ENCODE peak calls at places on chromosomes 6 and 20, in four cellular contexts. B is H9; H is naive thymus-derived CD4-positive, alpha-beta T cell; V is PC-3. U is an unnamed sample. For H3K4me1, the result is how much of the 10 kb centered on the place peaks cover.

GRCh38 chr20:10922941-10923340 is 249.1 kb upstream of the JAG1 start:
- DNase-seq in B (no peak), H (no peak), V (peak), U (no peak)

GRCh38 chr6:77425676-77426075 is 37.6 kb downstream of the HTR1B start:
- DNase-seq in B (no peak), H (no peak), V (no peak), U (no peak)

GRCh38 chr20:44593721-44594120 is 11.3 kb downstream of the PKIG start:
- DNase-seq in B (no peak), H (no peak), V (peak), U (no peak)

GRCh38 chr20:58550661-58551060 is 35.5 kb upstream of the APCDD1L start:
- DNase-seq in B (peak), H (no peak), V (no peak), U (peak)

GRCh38 chr6:163449076-163449475 is 34.6 kb downstream of the QKI start:
- DNase-seq in B (no peak), H (no peak), V (no peak), U (no peak)

GRCh38 chr6:133553652-133554051 is 312.5 kb downstream of the EYA4 start:
- DNase-seq in B (no peak), H (peak), V (peak), U (peak)

GRCh38 chr6:116969211-116969863 is 92.3 kb downstream of the RFX6 start:
- DNase-seq in B (no peak), H (no peak), V (peak), U (peak)

GRCh38 chr20:21324126-21324525 is 21.0 kb downstream of the XRN2 start:
- DNase-seq in B (no peak), H (no peak), V (no peak), U (no peak)

GRCh38 chr6:94584211-94584610 is 993.1 kb upstream of the MANEA start:
- DNase-seq in B (no peak), H (no peak), V (no peak), U (no peak)

GRCh38 chr6:167713088-167713475 is 113.6 kb upstream of the AFDN start:
- DNase-seq in B (no peak), H (no peak), V (no peak), U (no peak)

GRCh38 chr6:88599561-88599960 is 363.9 kb downstream of the RNGTT start:
- DNase-seq in B (peak), H (no peak), V (no peak), U (no peak)

GRCh38 chr20:11350126-11351005 is 567.3 kb upstream of the BTBD3 start:
- DNase-seq in B (no peak), H (no peak), V (no peak), U (no peak)

GRCh38 chr6:139943391-139943790 is 568.9 kb upstream of the CITED2 start:
- DNase-seq in B (no peak), H (no peak), V (peak), U (peak)

GRCh38 chr6:37483917-37484785 is 15.5 kb downstream of the CCDC167 start:
- DNase-seq in B (peak), H (peak), V (peak), U (peak)

GRCh38 chr20:20214757-20215275 is 153.1 kb upstream of the INSM1 start:
- DNase-seq in B (no peak), H (no peak), V (no peak), U (no peak)

GRCh38 chr6:122116912-122117663 is 282.4 kb upstream of the HSF2 start:
- DNase-seq in B (no peak), H (no peak), V (no peak), U (no peak)

GRCh38 chr6:47967843-47968242 is 143.2 kb downstream of the PTCHD4 start:
- DNase-seq in B (no peak), H (no peak), V (peak), U (no peak)

GRCh38 chr6:158972241-158973233 is 27.5 kb downstream of the RSPH3 start:
- DNase-seq in B (no peak), H (peak), V (peak), U (peak)

GRCh38 chr6:122020588-122021271 is 378.7 kb upstream of the HSF2 start:
- DNase-seq in B (no peak), H (no peak), V (no peak), U (no peak)

GRCh38 chr20:17530716-17531536 is at the start of gene BFSP1:
- DNase-seq in B (peak), H (peak), V (peak), U (peak)

GRCh38 chr6:111612379-111612778 is 6.7 kb upstream of the TRAF3IP2 start:
- DNase-seq in B (no peak), H (no peak), V (no peak), U (no peak)

GRCh38 chr6:45460166-45460565 is 82.4 kb upstream of the SUPT3H start:
- DNase-seq in B (no peak), H (no peak), V (no peak), U (no peak)

GRCh38 chr20:62030834-62031434 is 34.7 kb downstream of the TAF4 start:
- DNase-seq in B (no peak), H (peak), V (peak), U (peak)

GRCh38 chr20:56391037-56391436 is 978 bp downstream of the AURKA start:
- DNase-seq in B (no peak), H (no peak), V (no peak), U (no peak)

GRCh38 chr6:111824608-111825337 is 48.5 kb downstream of the FYN start:
- DNase-seq in B (no peak), H (no peak), V (no peak), U (no peak)

GRCh38 chr6:71333700-71334099 is 45.1 kb downstream of the OGFRL1 start:
- DNase-seq in B (no peak), H (no peak), V (peak), U (peak)

GRCh38 chr6:42390228-42390934 is 61.3 kb downstream of the TRERF1 start:
- DNase-seq in B (no peak), H (peak), V (no peak), U (no peak)

GRCh38 chr6:42394151-42394550 is 57.6 kb downstream of the TRERF1 start:
- DNase-seq in B (no peak), H (no peak), V (no peak), U (no peak)

GRCh38 chr6:42393339-42393738 is 58.4 kb downstream of the TRERF1 start:
- DNase-seq in B (no peak), H (no peak), V (no peak), U (no peak)

GRCh38 chr6:42392871-42393270 is 58.9 kb downstream of the TRERF1 start:
- DNase-seq in B (no peak), H (no peak), V (no peak), U (no peak)

DNA sequence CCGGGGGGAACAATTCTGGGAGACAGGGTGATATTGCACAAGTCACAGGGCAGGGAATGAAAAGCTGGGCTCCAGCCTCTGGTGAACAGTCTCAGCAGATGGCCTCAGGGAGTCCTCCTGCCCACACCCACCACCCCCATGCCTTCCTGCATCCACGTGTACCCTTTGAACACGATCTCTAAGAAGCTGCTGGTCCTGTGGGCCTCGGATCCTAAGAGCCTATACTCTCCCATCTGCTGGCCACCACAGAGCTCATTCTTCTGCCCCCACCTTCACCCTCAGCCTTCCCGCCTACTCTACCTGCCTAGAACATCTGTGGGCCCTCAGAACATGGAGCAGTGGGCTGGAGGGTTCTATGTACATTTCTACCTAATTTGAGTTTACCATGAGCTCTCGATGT is 60.3 kb downstream of the TRERF1 start:
- DNase-seq in B (no peak), H (no peak), V (no peak), U (no peak)
- H3K4me1 ChIP-seq in B (under half), H (half or more), V (under half), U (under half)

DNA sequence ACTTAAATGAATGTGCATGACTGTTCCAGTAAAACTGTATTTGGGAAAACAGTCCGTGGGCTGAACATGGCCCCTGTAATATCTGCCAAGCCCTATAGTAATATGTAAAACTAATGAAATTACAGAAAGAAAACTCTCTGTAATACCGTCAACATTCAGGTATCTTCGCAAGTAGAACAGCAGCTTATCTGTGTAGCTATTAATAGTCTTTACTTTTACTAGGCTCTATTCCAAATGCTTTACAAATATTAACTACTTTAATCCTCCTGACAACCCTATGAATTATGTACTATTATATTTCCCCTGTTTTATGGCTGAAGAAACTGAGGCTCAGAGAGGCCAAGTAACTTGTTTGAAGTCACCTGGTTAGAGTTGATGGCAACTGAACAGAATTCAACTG is 57.1 kb downstream of the DAAM2 start:
- DNase-seq in B (no peak), H (no peak), V (no peak), U (no peak)
- H3K4me1 ChIP-seq in B (under half), H (under half), V (under half), U (under half)

DNA sequence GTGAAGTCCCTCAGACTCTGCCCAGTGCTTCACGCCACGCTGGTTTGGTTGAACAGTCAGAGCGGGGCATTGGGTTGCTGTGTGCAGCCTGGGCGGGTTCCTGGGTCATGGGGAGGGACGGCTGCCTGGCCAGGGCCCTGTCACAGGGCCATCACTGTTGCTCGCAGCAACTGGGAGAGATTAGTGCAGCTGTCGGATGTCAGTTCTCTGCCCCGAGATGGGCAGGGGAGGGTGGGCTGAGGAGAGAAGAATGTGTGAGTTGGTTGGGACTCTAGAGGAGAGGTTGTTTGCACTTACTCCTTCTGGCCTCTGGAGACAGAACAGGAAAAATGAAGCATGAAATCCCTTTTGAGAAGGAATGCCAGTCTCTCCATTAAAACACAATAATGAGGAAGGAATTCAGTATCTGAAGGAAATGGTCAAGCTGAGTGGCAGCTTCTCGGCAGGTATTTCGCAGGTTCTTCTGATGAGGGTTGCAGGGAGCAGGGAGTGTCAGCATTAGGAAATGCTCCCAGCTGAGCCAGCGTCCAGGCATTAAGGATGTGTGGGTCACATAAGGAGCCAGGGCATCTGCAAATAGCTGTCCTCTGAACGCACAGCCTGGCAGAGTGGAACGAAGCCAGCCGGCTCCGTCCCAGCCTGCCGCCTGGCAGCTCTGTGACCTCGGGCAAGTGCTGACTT is 95.9 kb downstream of the SSR1 start:
- DNase-seq in B (no peak), H (no peak), V (no peak), U (no peak)
- H3K4me1 ChIP-seq in B (under half), H (under half), V (under half), U (under half)

GRCh38 chr20:41148956-41149355 is 11.6 kb downstream of the PLCG1 start:
- DNase-seq in B (no peak), H (no peak), V (no peak), U (peak)

GRCh38 chr20:41152108-41152757 is 14.9 kb downstream of the PLCG1 start:
- DNase-seq in B (no peak), H (no peak), V (no peak), U (peak)

GRCh38 chr20:41151134-41151869 is 14.0 kb downstream of the PLCG1 start:
- DNase-seq in B (no peak), H (no peak), V (no peak), U (no peak)

GRCh38 chr20:41149679-41150131 is 12.4 kb downstream of the PLCG1 start:
- DNase-seq in B (no peak), H (no peak), V (peak), U (peak)

GRCh38 chr20:41150664-41151063 is 13.3 kb downstream of the PLCG1 start:
- DNase-seq in B (no peak), H (no peak), V (no peak), U (peak)
- H3K4me1 ChIP-seq in B (under half), H (half or more), V (under half), U (under half)

DNA sequence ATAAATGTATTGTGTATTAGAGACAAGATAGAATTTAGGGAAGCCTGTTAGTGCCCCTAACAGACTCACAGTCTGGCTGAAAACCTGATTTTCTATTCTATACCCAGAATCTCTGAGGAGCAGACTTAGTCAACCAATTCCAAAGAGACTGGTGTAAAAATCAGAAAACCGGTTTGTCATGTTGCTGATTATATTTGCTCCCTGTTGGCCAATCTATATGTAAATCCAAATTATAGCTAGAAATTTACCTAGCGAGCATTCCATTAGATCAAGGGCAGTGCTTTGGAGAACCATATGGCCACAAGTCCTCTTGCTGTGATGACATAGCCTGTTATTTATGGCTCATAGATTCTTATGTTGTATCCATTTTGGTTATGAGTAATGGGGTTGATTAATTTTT is 4.8 kb downstream of the NFYA start:
- DNase-seq in B (no peak), H (no peak), V (no peak), U (no peak)
- H3K4me1 ChIP-seq in B (under half), H (under half), V (under half), U (under half)

DNA sequence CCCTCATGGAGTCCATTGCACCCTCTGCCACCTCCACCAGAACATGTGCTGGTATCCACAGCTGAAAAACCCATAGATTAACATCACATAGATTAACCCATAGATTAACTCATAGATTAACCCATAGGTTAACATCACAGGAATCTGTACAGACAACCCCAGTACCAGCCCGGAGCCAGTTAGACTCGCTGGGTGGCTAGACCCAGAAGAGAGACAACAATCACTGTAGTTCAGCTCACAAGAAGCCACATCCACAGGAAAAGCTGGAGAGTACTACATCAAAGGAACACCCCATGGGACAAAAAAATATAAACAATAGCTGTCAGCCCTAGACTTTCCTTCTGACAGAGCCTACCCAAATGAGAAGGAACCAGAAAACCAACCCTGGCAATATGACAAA is 25.1 kb downstream of the SERPINB9 start:
- DNase-seq in B (no peak), H (peak), V (peak), U (no peak)
- H3K4me1 ChIP-seq in B (under half), H (half or more), V (under half), U (under half)

GRCh38 chr20:48795732-48796131 is 32.1 kb downstream of the PREX1 start:
- DNase-seq in B (no peak), H (no peak), V (no peak), U (no peak)
- H3K4me1 ChIP-seq in B (under half), H (half or more), V (under half), U (under half)

GRCh38 chr6:43849844-43850243 is 79.8 kb downstream of the VEGFA start:
- DNase-seq in B (no peak), H (no peak), V (no peak), U (no peak)
- H3K4me1 ChIP-seq in B (under half), H (under half), V (under half), U (under half)

DNA sequence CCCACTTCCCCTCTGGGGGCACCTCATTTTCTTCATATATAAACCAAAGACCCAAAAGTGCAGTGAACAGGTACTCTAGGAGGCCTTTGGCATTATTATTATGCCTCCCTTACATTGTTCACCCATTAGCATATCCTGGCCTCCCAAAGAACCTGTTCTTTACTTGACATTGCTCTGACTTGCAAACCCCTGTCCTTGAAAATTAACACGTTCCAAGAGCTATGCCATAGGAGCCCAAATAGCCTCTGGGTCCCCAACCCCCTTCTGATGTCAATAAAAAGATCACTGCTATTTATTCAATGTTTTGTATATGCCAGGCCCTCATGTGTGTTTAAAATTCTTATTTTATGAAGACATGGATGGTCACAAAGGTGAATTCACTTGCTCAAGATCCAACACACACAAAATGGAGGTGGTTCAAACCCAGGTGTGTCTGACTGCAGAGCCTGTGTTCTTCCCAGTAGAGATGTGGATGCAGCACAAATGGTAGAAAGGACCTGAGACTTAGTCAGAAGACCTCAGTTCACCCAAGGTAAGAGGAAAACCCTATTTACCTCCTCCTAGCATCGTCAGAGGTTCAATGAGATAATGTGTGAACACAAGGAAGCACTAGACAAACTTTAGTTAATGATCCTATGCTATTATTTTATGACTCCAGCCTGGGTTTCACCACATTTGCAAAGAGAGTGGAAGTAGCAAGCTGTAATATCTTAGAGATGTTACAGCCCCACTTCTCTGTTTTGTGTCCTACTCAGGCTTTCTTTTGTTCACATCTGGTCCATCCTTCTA is 36.6 kb downstream of the BCL2L1 start:
- DNase-seq in B (no peak), H (no peak), V (peak), U (no peak)
- H3K4me1 ChIP-seq in B (under half), H (under half), V (under half), U (under half)

U was measured in osteoblast.